ENCODE peak calls at places on chromosomes 13 and 19, in four cellular contexts. D is foreskin keratinocyte; B is stimulated activated CD4-positive, alpha-beta T cell treated with anti-CD3 and anti-CD28 coated beads, Interleukin-15, amount 100 ng/mL, for 48 hours; U is left ventricle myocardium inferior. Z is an unnamed sample.

GRCh38 chr19:33678796-33679195 is 57.0 kb downstream of the CHST8 start:
- DNase-seq in D (no peak), B (no peak), U (no peak), Z (no peak)

GRCh38 chr13:46663644-46664043 is 110.7 kb downstream of the LRCH1 start:
- DNase-seq in B (no peak), D (no peak), U (no peak), Z (no peak)

GRCh38 chr13:26475176-26476110 is 82.0 kb upstream of the WASF3 start:
- DNase-seq in B (no peak), D (no peak), U (no peak), Z (no peak)

GRCh38 chr19:7919681-7920519 is at the start of gene SNAPC2:
- DNase-seq in B (peak; percentile 94), D (peak; percentile 81), U (peak; percentile 98), Z (peak; percentile 97)

GRCh38 chr13:45335397-45336024 is 5.5 kb downstream of the TPT1 start:
- DNase-seq in D (no peak), U (no peak), B (no peak), Z (peak; percentile 88)

GRCh38 chr19:39238944-39239343 is 5.9 kb downstream of the IFNL3 start:
- DNase-seq in B (no peak), U (no peak), D (no peak), Z (no peak)

GRCh38 chr13:38564751-38565150 is 122.1 kb upstream of the FREM2 start:
- DNase-seq in D (no peak), U (no peak), B (no peak), Z (no peak)

GRCh38 chr19:27794444-27795042 is 1418.4 kb downstream of the UQCRFS1 start:
- DNase-seq in D (no peak), B (no peak), U (no peak), Z (peak; percentile 34)

GRCh38 chr13:109626386-109627171 is 159.8 kb downstream of the IRS2 start:
- DNase-seq in U (no peak), D (no peak), B (no peak), Z (no peak)

GRCh38 chr13:79405501-79405830 is 589 bp downstream of the RBM26 start:
- DNase-seq in B (no peak), D (no peak), U (no peak), Z (no peak)

GRCh38 chr19:45996933-45997332 is 1.7 kb downstream of the CCDC61 start:
- DNase-seq in B (no peak), D (no peak), U (no peak), Z (no peak)

GRCh38 chr19:4454952-4455738 is 2.4 kb downstream of the UBXN6 start:
- DNase-seq in B (no peak), U (no peak), D (peak; percentile 74), Z (no peak)

GRCh38 chr13:105518086-105518485 is 1017.4 kb downstream of the EFNB2 start:
- DNase-seq in U (no peak), D (no peak), B (no peak), Z (no peak)

GRCh38 chr13:109790951-109791605 is 4.7 kb upstream of the IRS2 start:
- DNase-seq in U (no peak), B (no peak), D (no peak), Z (peak; percentile 63)

GRCh38 chr13:40076765-40077362 is 421.4 kb downstream of the COG6 start:
- DNase-seq in D (peak; percentile 55), B (no peak), U (no peak), Z (no peak)

GRCh38 chr13:110396913-110397379 is 89.9 kb downstream of the COL4A2 start:
- DNase-seq in D (no peak), U (peak; percentile 87), B (no peak), Z (no peak)

GRCh38 chr13:67736646-67737420 is 506.7 kb upstream of the PCDH9 start:
- DNase-seq in U (no peak), B (no peak), D (no peak), Z (no peak)

GRCh38 chr13:80166352-80166751 is 174.6 kb downstream of the SPRY2 start:
- DNase-seq in U (no peak), B (no peak), D (no peak), Z (no peak)

GRCh38 chr19:35755550-35756371 is 1.1 kb downstream of the HSPB6 start:
- DNase-seq in U (peak; percentile 90), B (no peak), D (no peak), Z (no peak)

GRCh38 chr13:50126378-50127016 is 111.3 kb downstream of the KCNRG start:
- DNase-seq in D (no peak), B (no peak), U (no peak), Z (no peak)

GRCh38 chr19:53463263-53463662 is 4.3 kb upstream of the ZNF813 start:
- DNase-seq in D (no peak), U (peak; percentile 41), B (no peak), Z (peak; percentile 53)

GRCh38 chr13:47480121-47480520 is 521.0 kb downstream of the SUCLA2 start:
- DNase-seq in D (peak; percentile 81), U (no peak), B (no peak), Z (no peak)

GRCh38 chr13:53200498-53201453 is 172.2 kb downstream of the OLFM4 start:
- DNase-seq in B (no peak), D (no peak), U (peak; percentile 23), Z (peak; percentile 37)

GRCh38 chr19:45323671-45324081 is 1.0 kb upstream of the CKM start:
- DNase-seq in D (no peak), B (no peak), U (peak; percentile 79), Z (no peak)

GRCh38 chr13:89951341-89951740 is 1396.1 kb upstream of the MIR17HG start:
- DNase-seq in U (no peak), B (no peak), D (no peak), Z (no peak)

GRCh38 chr13:110421061-110421460 is 114.0 kb downstream of the COL4A2 start:
- DNase-seq in D (no peak), U (no peak), B (no peak), Z (no peak)